ENCODE peak calls at places on chromosomes 11 and 22, in four cellular contexts. X is GM12878, G is K562, R is HL-60. V is an unnamed sample.

GRCh38 chr11:1983601-1983961 is 14.1 kb downstream of the H19 start:
- DNase-seq in X (no peak), R (no peak), G (no peak), V (no peak)

GRCh38 chr11:119872911-119873310 is 143.9 kb upstream of the NECTIN1 start:
- DNase-seq in R (no peak), X (no peak), G (no peak), V (no peak)

GRCh38 chr22:27880778-27881394 is 38.2 kb downstream of the PITPNB start:
- DNase-seq in R (peak), X (no peak), G (peak), V (no peak)

GRCh38 chr11:112161012-112161411 is 2.9 kb downstream of the IL18 start:
- DNase-seq in R (peak), X (no peak), G (no peak), V (no peak)

GRCh38 chr11:2481253-2481652 is 36.4 kb downstream of the KCNQ1 start:
- DNase-seq in G (no peak), X (no peak), R (peak), V (no peak)

GRCh38 chr11:67558084-67558772 is 25.4 kb upstream of the GSTP1 start:
- DNase-seq in R (no peak), G (no peak), X (peak), V (no peak)

GRCh38 chr11:79100093-79100704 is 340.6 kb downstream of the TENM4 start:
- DNase-seq in R (peak), G (peak), X (no peak), V (peak)

GRCh38 chr11:73295996-73296318 is 12.1 kb upstream of the ARHGEF17 start:
- DNase-seq in X (no peak), R (no peak), G (no peak), V (no peak)

GRCh38 chr11:71256080-71256479 is 3.7 kb upstream of the SHANK2 start:
- DNase-seq in R (no peak), G (no peak), X (no peak), V (no peak)

GRCh38 chr11:30811226-30811625 is 225.1 kb upstream of the MPPED2 start:
- DNase-seq in X (no peak), R (no peak), G (no peak), V (no peak)

GRCh38 chr11:1151366-1152315 is 6.1 kb upstream of the MUC5AC start:
- DNase-seq in R (peak), G (no peak), X (no peak), V (no peak)

GRCh38 chr22:43439368-43440102 is 27.7 kb downstream of the MPPED1 start:
- DNase-seq in X (no peak), R (no peak), G (no peak), V (no peak)

GRCh38 chr22:46233231-46233630 is 16.9 kb downstream of the CDPF1 start:
- DNase-seq in R (peak), G (no peak), X (no peak), V (no peak)

GRCh38 chr11:87019582-87020271 is 18.0 kb upstream of the TMEM135 start:
- DNase-seq in X (no peak), R (no peak), G (no peak), V (no peak)

GRCh38 chr11:87022738-87023137 is 15.0 kb upstream of the TMEM135 start:
- DNase-seq in X (no peak), R (no peak), G (no peak), V (no peak)

GRCh38 chr11:87020764-87021365 is 16.9 kb upstream of the TMEM135 start:
- DNase-seq in X (no peak), G (no peak), R (no peak), V (no peak)

GRCh38 chr11:87022254-87022653 is 15.5 kb upstream of the TMEM135 start:
- DNase-seq in X (no peak), R (no peak), G (no peak), V (no peak)

DNA sequence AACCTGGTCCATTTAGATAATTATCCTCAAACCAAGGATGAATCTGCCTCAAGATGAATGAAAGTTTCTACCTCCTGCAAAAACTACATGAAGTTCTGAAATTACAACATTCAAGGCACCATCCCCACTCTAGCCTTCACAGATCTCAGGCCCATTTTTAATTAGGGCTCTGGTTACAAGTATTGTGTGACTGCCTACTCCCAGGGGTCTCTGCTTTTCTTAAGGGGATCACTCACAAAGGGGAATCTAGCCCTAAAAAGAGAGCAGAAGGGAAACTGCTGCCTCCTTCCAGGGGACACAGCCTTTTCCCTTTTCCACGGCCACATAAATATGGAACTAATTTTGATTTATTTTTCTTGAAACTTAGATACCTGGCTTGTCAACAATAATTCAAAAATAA is 17.4 kb upstream of the TMEM135 start:
- DNase-seq in R (no peak), X (no peak), G (no peak), V (no peak)
- TF ChIP-seq SPI1 in R (no peak), X (no peak), G (no peak), V (no peak)

GRCh38 chr11:61145228-61146005 is 15.8 kb downstream of the VPS37C start:
- DNase-seq in R (no peak), X (no peak), G (no peak), V (no peak)

GRCh38 chr11:61144511-61145179 is 16.6 kb downstream of the VPS37C start:
- DNase-seq in X (no peak), G (no peak), R (no peak), V (no peak)

GRCh38 chr11:61141601-61142028 is 19.6 kb downstream of the VPS37C start:
- DNase-seq in G (peak), X (no peak), R (no peak), V (no peak)

GRCh38 chr11:61140416-61140815 is 20.8 kb downstream of the VPS37C start:
- DNase-seq in R (no peak), X (no peak), G (no peak), V (no peak)

DNA sequence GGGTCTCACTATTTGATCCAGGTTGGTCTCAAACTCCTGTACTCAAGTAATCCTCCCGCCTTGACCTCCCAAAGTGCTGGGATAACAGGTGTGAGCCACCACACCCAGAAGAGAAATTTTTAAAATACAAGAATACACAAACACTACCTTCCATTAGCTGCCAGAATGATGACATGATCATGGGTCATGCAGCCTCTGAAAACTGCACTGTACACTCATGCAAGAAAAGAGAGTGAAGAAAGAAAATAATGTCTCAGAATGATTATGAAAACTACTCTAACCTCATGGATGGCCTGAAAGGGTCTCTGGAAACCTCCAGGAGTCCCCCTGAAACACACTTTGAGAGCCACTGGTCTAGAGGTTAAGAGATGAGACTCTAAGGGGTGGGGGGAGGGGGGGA is 18.8 kb downstream of the VPS37C start:
- DNase-seq in X (no peak), G (no peak), R (no peak), V (no peak)
- TF ChIP-seq SPI1 in X (no peak), G (no peak), R (no peak), V (no peak)

GRCh38 chr11:63508009-63508408 is 2.1 kb downstream of the LGALS12 start:
- DNase-seq in X (no peak), G (peak), R (peak), V (no peak)
- TF ChIP-seq SPI1 in X (no peak), G (no peak), R (no peak), V (no peak)

GRCh38 chr11:19422257-19422656 is 181.5 kb upstream of the E2F8 start:
- DNase-seq in G (no peak), X (no peak), R (no peak), V (no peak)
- TF ChIP-seq SPI1 in G (no peak), X (no peak), R (no peak), V (no peak)

DNA sequence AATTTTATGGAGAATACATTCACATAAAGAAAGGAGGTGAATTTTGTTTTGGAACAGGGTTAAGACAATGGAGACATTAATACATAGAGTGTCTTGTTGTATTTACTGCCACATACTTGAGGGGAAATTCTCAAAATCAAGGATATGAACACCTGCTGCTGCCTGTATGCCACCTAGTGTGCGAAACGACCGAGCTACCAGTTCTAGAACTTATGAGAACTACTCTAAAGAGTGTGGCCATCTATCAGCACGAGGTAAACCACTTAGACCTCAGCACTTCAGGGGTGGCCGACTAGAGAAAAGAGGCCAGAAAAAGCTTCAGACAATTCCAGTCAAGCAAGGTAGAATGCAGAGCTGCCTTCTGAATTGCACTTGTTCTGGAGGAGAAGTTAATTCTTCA is 1.5 kb upstream of the AGBL2 start:
- DNase-seq in R (peak), G (no peak), X (no peak), V (no peak)
- TF ChIP-seq SPI1 in R (no peak), G (no peak), X (no peak), V (no peak)

GRCh38 chr22:38981659-38982007 is 514 bp upstream of the APOBEC3B start:
- DNase-seq in X (no peak), R (no peak), G (no peak), V (no peak)
- TF ChIP-seq SPI1 in X (no peak), R (no peak), G (no peak), V (no peak)

GRCh38 chr11:46976182-46976854 is 39.8 kb downstream of the CSTPP1 start:
- DNase-seq in R (no peak), X (peak), G (no peak), V (no peak)

GRCh38 chr11:46979358-46979757 is 42.8 kb downstream of the CSTPP1 start:
- DNase-seq in X (no peak), R (no peak), G (no peak), V (no peak)

GRCh38 chr11:46977940-46978595 is 41.5 kb downstream of the CSTPP1 start:
- DNase-seq in R (no peak), G (no peak), X (no peak), V (no peak)

GRCh38 chr11:46981429-46981828 is 44.9 kb downstream of the CSTPP1 start:
- DNase-seq in X (no peak), R (no peak), G (no peak), V (no peak)

DNA sequence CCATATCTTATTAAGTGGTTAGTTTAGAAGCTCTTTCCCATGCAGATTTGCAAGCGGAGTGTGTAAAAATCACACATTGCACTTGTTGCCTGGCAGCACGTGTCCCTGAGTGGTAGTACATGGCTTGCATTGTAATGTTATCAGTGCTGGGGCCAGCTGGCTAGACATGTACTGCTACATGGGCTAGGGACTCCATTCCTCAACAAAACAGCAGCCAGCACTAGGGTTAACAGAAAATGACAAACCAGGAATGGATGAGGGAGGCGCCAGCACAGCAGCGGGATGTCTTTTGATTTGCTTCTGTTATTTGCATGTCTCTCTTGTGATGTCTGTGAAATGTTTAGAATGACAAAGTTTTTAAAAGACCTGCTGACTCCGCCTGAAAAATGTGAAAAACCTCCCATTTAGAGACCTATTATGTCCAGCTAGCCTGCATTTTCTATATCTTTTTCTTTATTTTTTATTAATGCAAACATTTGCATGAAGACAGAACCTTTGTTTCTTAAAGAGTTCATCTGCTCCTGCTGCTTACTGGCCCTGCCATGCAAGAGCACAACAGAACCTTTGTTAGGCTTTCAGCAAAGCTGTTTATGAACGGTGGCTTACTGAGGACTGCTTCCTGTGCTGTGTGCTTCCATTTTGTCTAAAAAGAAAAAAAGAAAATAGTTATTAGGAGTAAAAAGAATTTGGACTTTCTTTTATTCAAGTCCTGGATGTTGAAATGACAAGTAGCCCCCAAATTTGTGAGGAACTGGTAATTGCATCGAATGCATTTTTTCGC is 40.7 kb downstream of the CSTPP1 start:
- DNase-seq in R (no peak), X (no peak), G (no peak), V (no peak)
- TF ChIP-seq SPI1 in R (no peak), X (no peak), G (no peak), V (no peak)